ENCODE peak calls at places on chromosomes 3 and 15, in five cellular contexts. A is suprapubic skin, H is upper lobe of left lung, C is prostate gland, V is vagina. L is an unnamed sample.

GRCh38 chr3:49805367-49805782 is 2.3 kb downstream of the INKA1 start:
- DNase-seq in A (peak), H (peak), C (peak), V (no peak), L (no peak)

GRCh38 chr15:64072812-64073211 is 20.8 kb downstream of the CIAO2A start:
- DNase-seq in A (no peak), H (no peak), C (peak), V (no peak), L (no peak)

GRCh38 chr3:126944089-126944965 is 38.6 kb upstream of the PLXNA1 start:
- DNase-seq in A (peak), H (no peak), C (no peak), V (no peak), L (no peak)

GRCh38 chr3:46098319-46098761 is 71.1 kb upstream of the XCR1 start:
- DNase-seq in A (no peak), H (no peak), C (no peak), V (peak), L (no peak)

GRCh38 chr3:177446160-177446559 is 248.9 kb upstream of the TBL1XR1 start:
- DNase-seq in A (no peak), H (no peak), C (no peak), V (no peak), L (no peak)

GRCh38 chr15:77773903-77774302 is 141.2 kb upstream of the LINGO1 start:
- DNase-seq in A (no peak), H (no peak), C (no peak), V (no peak), L (no peak)

GRCh38 chr3:17901893-17902292 is 159.5 kb upstream of the TBC1D5 start:
- DNase-seq in A (no peak), H (no peak), C (no peak), V (no peak), L (no peak)

GRCh38 chr3:49910409-49911123 is 6.9 kb upstream of the MST1R start:
- DNase-seq in A (no peak), H (peak), C (no peak), V (no peak), L (no peak)

GRCh38 chr3:44077267-44077666 is 164.4 kb upstream of the TOPAZ1 start:
- DNase-seq in A (no peak), H (no peak), C (no peak), V (no peak), L (no peak)

GRCh38 chr3:126900859-126901540 is 81.9 kb upstream of the PLXNA1 start:
- DNase-seq in A (no peak), H (no peak), C (no peak), V (no peak), L (no peak)

GRCh38 chr3:100260081-100260684 is 609 bp upstream of the TBC1D23 start:
- DNase-seq in A (peak), H (peak), C (no peak), V (no peak), L (no peak)

GRCh38 chr15:31024979-31025378 is 33.6 kb upstream of the MTMR10 start:
- DNase-seq in A (no peak), H (no peak), C (no peak), V (no peak), L (no peak)

GRCh38 chr3:129673897-129674797 is 67.7 kb upstream of the PLXND1 start:
- DNase-seq in A (no peak), H (no peak), C (no peak), V (no peak), L (no peak)

GRCh38 chr3:149489060-149489690 is 14.7 kb downstream of the TM4SF4 start:
- DNase-seq in A (no peak), H (no peak), C (no peak), V (peak), L (no peak)

GRCh38 chr3:140832883-140833282 is 108.8 kb upstream of the SLC25A36 start:
- DNase-seq in A (no peak), H (no peak), C (no peak), V (no peak), L (no peak)

GRCh38 chr15:23860290-23860751 is 173.2 kb upstream of the NDN start:
- DNase-seq in A (no peak), H (no peak), C (no peak), V (no peak), L (no peak)

GRCh38 chr3:22988566-22988965 is 214.6 kb upstream of the UBE2E2 start:
- DNase-seq in A (no peak), H (no peak), C (no peak), V (no peak), L (no peak)
- TF ChIP-seq POLR2A in A (no peak), H (no peak), C (no peak), V (no peak), L (no peak)

GRCh38 chr3:41490360-41490759 is 291.1 kb downstream of the CTNNB1 start:
- DNase-seq in A (no peak), H (no peak), C (no peak), V (no peak), L (no peak)
- TF ChIP-seq CTCF in A (no peak), H (no peak), C (no peak), V (no peak), L (no peak)

GRCh38 chr3:107524214-107525100 is 1.7 kb downstream of the BBX start:
- DNase-seq in A (peak), H (no peak), C (peak), V (no peak), L (peak)
- TF ChIP-seq POLR2A in A (no peak), H (no peak), C (peak), V (no peak), L (no peak)

GRCh38 chr3:131532645-131533044 is 29.9 kb upstream of the MRPL3 start:
- DNase-seq in A (no peak), H (no peak), C (no peak), V (no peak), L (no peak)

GRCh38 chr3:131530843-131531242 is 28.1 kb upstream of the MRPL3 start:
- DNase-seq in A (no peak), H (no peak), C (no peak), V (no peak), L (no peak)

GRCh38 chr3:131530374-131530773 is 27.6 kb upstream of the MRPL3 start:
- DNase-seq in A (no peak), H (no peak), C (no peak), V (no peak), L (no peak)

DNA sequence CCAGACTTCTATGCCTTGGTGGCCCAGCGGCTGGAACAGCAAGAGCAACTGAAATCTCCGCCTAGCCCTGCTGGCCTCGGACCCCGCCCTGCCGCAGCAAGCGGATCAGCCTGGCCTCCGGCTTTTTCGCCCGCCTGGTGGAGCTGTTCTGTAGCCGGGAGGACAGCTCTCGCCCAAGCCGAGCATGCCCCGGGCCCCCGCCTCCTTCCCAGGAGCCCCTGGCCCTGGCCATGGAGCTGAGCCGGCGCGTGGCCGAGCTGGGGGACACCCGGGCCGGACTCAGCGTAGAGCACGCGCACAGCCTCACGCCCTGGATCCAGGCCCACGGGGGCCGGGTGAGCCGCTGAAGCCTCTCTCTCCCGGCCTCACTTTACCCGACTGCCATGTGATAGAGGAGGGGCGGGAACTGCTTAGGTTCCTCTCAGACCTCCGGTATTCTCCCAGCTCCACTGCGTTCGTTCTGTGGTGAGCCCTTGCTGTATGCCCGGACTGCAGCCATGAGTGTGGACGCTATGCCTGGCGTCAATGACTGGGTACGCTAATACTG is 24.1 kb upstream of the MRPL3 start:
- DNase-seq in A (no peak), H (peak), C (peak), V (no peak), L (no peak)
- TF ChIP-seq CTCF in A (no peak), H (no peak), C (peak), V (no peak), L (no peak)

GRCh38 chr3:48695113-48695753 is 9.5 kb upstream of the NCKIPSD start:
- DNase-seq in A (peak), H (no peak), C (peak), V (no peak), L (no peak)
- TF ChIP-seq POLR2A in A (peak), H (peak), C (no peak), V (no peak), L (no peak)

GRCh38 chr15:90463381-90463780 is 66.3 kb upstream of the CRTC3 start:
- DNase-seq in A (no peak), H (no peak), C (no peak), V (no peak), L (no peak)
- TF ChIP-seq CTCF in A (no peak), H (no peak), C (no peak), V (no peak), L (peak)

DNA sequence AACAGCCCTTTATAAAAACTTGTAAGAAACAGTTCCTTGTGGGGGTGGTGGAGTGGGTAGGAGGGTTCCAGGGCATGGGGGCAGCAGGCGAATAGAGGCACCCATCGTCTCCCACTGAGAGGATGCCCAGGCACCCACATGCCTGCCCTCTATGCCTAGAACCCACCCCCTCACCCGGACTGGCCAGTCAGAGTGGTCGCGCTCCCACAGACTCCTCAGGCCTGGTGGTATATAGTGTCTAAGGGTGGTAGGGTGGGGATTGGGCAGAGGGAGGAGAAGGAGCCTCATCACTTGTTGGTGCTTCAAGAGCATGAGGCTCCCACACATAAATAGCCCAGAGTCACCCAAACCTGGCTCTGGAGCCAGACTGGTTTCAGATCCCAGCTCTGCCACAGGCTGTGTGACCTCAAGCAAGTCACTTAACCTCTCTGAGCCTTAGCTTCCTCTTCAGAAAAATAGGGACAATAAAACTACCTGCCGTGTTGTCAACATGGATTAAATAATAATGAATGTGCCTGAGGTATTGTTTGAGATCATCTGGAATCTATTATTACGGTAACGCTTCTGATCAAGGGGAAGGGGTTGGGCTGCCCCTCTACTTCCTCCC is 262.1 kb downstream of the UACA start:
- DNase-seq in A (no peak), H (no peak), C (no peak), V (no peak), L (no peak)
- TF ChIP-seq POLR2A in A (no peak), H (no peak), C (no peak), V (no peak), L (no peak)